ENCODE peak calls at places on chromosome X, in six cellular contexts. U, J, F, L, M and Y are unnamed samples.
A peak's percentile ranks its signal among the peaks of the same experiment; 100 is the strongest.

GRCh38 chrX:20221902-20222301 is 44.8 kb downstream of the RPS6KA3 start:
- DNase-seq in U (peak; percentile 19), J (no peak), F (no peak), L (no peak), M (no peak), Y (no peak)

GRCh38 chrX:26783512-26784225 is 567.7 kb downstream of the MAGEB5 start:
- DNase-seq in U (peak; percentile 30), J (peak; percentile 2), F (no peak), L (peak; percentile 18), M (no peak), Y (no peak)

GRCh38 chrX:47940448-47940847 is 63.3 kb downstream of the ZNF182 start:
- DNase-seq in U (no peak), J (no peak), F (no peak), L (no peak), M (no peak), Y (no peak)

GRCh38 chrX:10769165-10769564 is 148.8 kb upstream of the MID1 start:
- DNase-seq in U (peak; percentile 41), J (peak; percentile 75), F (no peak), L (no peak), M (peak; percentile 22), Y (no peak)

GRCh38 chrX:81957900-81958545 is 756.1 kb downstream of the SH3BGRL start:
- DNase-seq in U (no peak), J (peak; percentile 1), F (no peak), L (peak; percentile 37), M (no peak), Y (no peak)

GRCh38 chrX:134631404-134632346 is 26.6 kb downstream of the PLAC1 start:
- DNase-seq in U (peak; percentile 87), J (peak; percentile 11), F (no peak), L (no peak), M (no peak), Y (no peak)

GRCh38 chrX:28910501-28910900 is 323.3 kb downstream of the IL1RAPL1 start:
- DNase-seq in U (peak; percentile 66), J (no peak), F (no peak), L (no peak), M (no peak), Y (no peak)

GRCh38 chrX:44829836-44830235 is 14.0 kb upstream of the DUSP21 start:
- DNase-seq in U (no peak), J (no peak), F (no peak), L (no peak), M (no peak), Y (no peak)

GRCh38 chrX:139930923-139931645 is 1.8 kb downstream of the ATP11C start:
- DNase-seq in U (peak; percentile 24), J (peak; percentile 6), F (peak; percentile 15), L (peak; percentile 7), M (no peak), Y (peak; percentile 57)

GRCh38 chrX:17174671-17175070 is 200.3 kb upstream of the NHS start:
- DNase-seq in U (no peak), J (no peak), F (no peak), L (no peak), M (no peak), Y (peak; percentile 82)

GRCh38 chrX:126551306-126551705 is 1.3 kb downstream of the DCAF12L1 start:
- DNase-seq in U (no peak), J (no peak), F (no peak), L (no peak), M (no peak), Y (no peak)

GRCh38 chrX:122625239-122625638 is 558.8 kb upstream of the GRIA3 start:
- DNase-seq in U (no peak), J (no peak), F (no peak), L (no peak), M (no peak), Y (no peak)

GRCh38 chrX:274904-275475 is 6.2 kb upstream of the PLCXD1 start:
- DNase-seq in U (no peak), J (no peak), F (no peak), L (no peak), M (no peak), Y (peak; percentile 77)

GRCh38 chrX:85089321-85089840 is 85.7 kb downstream of the APOOL start:
- DNase-seq in U (no peak), J (no peak), F (no peak), L (no peak), M (no peak), Y (no peak)

GRCh38 chrX:69150294-69150960 is 14.8 kb downstream of the PJA1 start:
- DNase-seq in U (peak; percentile 19), J (no peak), F (no peak), L (no peak), M (no peak), Y (no peak)